ENCODE peak calls at places on chromosomes 16 and 17, in seven cellular contexts. A is GM23338; H is neural progenitor cell; J is neuronal stem cell; Q is CD8-positive, alpha-beta memory T cell; T is fibroblast of lung; F is testis. V is an unnamed sample.

GRCh38 chr16:87028481-87029320 is 288.5 kb downstream of the C16orf95 start:
- DNase-seq in A (no peak), H (no peak), J (no peak), Q (no peak), T (no peak), F (no peak), V (no peak)

GRCh38 chr17:73625006-73625405 is 19.2 kb downstream of the SDK2 start:
- DNase-seq in A (no peak), H (no peak), J (no peak), Q (no peak), T (no peak), F (no peak), V (no peak)

GRCh38 chr16:72404299-72404698 is 232.3 kb upstream of the PMFBP1 start:
- DNase-seq in A (no peak), H (no peak), J (no peak), Q (no peak), T (no peak), F (no peak), V (no peak)

GRCh38 chr16:73092236-73092781 is 44.4 kb upstream of the ZFHX3 start:
- DNase-seq in A (no peak), H (no peak), J (no peak), Q (no peak), T (no peak), F (no peak), V (no peak)

GRCh38 chr16:72752004-72752695 is 295.8 kb downstream of the ZFHX3 start:
- DNase-seq in A (no peak), H (no peak), J (no peak), Q (no peak), T (no peak), F (no peak), V (no peak)

GRCh38 chr16:89723279-89724250 is 2.2 kb downstream of the ZNF276 start:
- DNase-seq in A (no peak), H (no peak), J (no peak), Q (peak; percentile 83), T (peak; percentile 24), F (peak; percentile 64), V (no peak)

GRCh38 chr16:66801320-66802105 is at the start of gene TERB1:
- DNase-seq in A (peak; percentile 68), H (no peak), J (no peak), Q (no peak), T (no peak), F (peak; percentile 67), V (peak; percentile 49)

GRCh38 chr16:383326-384020 is 1.7 kb upstream of the PGAP6 start:
- DNase-seq in A (peak; percentile 90), H (peak; percentile 67), J (no peak), Q (peak; percentile 33), T (no peak), F (no peak), V (peak; percentile 93)

GRCh38 chr16:31010539-31010938 is at the start of gene STX1B:
- DNase-seq in A (peak; percentile 96), H (peak; percentile 89), J (peak; percentile 59), Q (peak; percentile 7), T (peak; percentile 41), F (peak; percentile 48), V (peak; percentile 90)

GRCh38 chr16:80852261-80852872 is 48.0 kb upstream of the CDYL2 start:
- DNase-seq in A (peak; percentile 78), H (peak; percentile 48), J (no peak), Q (no peak), T (peak; percentile 9), F (peak; percentile 60), V (peak; percentile 83)

DNA sequence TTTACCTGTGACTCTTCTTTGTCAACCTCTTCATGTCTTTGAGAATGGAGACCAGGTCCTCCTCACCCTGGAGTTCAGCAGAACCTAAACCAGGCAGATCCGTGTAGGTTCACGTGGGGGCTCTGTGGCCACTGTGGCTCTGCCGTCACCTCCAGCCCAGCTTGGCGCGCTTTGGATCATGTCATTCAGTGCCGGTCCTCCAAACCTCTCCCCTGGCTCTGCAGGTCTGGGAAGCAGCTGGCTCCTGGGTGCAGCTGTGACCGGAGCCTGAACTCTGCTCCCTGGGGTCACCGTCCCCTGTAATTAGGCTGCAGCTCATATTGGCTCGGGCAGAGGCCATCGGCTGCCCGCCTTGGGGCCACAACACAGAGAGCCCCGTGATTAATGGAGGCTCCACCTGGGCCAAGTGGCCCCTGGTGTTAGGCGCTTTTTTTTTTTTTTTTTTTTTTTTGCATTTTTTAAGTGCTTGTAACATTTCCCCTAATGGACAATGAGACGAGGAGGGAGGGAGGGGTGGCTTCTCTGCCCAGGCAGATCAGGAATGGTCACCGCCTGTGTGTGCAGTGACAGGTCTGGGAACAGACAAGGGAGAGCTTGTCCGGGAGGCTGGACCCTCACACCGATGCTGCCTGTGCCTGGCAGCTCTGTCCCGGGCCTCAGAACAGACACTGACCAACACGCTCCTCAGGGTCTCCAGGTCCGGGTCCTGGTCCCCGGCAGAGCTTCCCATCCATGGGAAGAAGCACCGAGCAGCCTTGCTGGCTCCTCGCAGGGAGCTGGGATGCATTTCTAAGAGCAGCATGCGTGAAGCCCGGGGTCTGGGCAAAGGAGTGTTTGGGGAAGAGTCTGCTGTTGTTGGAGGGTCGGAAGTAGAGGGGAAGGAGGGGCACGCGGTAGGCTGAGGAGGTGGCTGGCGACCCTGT is 247.9 kb downstream of the SEC14L1 start:
- DNase-seq in A (no peak), H (no peak), J (no peak), Q (no peak), T (no peak), F (no peak), V (no peak)
- H3K4me1 ChIP-seq in A (peaks cover 58% of the 10 kb centered on the region), H (peaks cover 78% of the 10 kb centered on the region), J (peaks cover 75% of the 10 kb centered on the region), Q (peaks cover 92% of the 10 kb centered on the region), T (peaks cover 61% of the 10 kb centered on the region), F (peaks cover 92% of the 10 kb centered on the region), V (peaks cover 33% of the 10 kb centered on the region)

GRCh38 chr17:43366809-43367587 is 31.8 kb upstream of the ARL4D start:
- DNase-seq in A (peak; percentile 48), H (no peak), J (no peak), Q (no peak), T (no peak), F (no peak), V (peak; percentile 76)
- H3K4me3 ChIP-seq in A (no peak overlapping the region), H (no peak overlapping the region), J (no peak overlapping the region), Q (peak overlapping the region; percentile 79), T (peak overlapping the region; percentile 24), F (no peak overlapping the region), V (no peak overlapping the region)

DNA sequence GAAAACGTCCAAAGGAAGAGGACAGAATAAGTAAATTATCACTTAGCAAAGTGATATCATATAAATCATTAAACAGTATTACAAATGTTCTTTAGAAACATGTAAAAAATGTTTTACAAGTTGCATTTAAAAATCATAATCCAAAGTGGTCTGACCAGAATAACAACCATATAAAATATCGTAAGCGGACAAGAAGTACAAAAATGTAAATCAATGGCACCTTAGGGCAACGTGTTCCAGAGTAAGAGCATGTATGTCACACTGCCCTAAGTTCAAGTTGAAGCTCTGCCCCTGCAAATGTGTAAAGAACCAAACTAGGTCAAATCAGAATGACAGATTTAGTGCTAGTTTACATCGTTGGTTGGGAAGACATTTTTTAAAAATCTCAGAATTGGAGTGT is 11.4 kb downstream of the USP31 start:
- DNase-seq in A (no peak), H (no peak), J (no peak), Q (no peak), T (no peak), F (no peak), V (no peak)
- H3K4me1 ChIP-seq in A (peaks cover 16% of the 10 kb centered on the region), H (peaks cover 5% of the 10 kb centered on the region), J (peaks cover 4% of the 10 kb centered on the region), Q (no peaks in the 10 kb centered on the region), T (no peaks in the 10 kb centered on the region), F (peaks cover 12% of the 10 kb centered on the region), V (peaks cover 5% of the 10 kb centered on the region)

DNA sequence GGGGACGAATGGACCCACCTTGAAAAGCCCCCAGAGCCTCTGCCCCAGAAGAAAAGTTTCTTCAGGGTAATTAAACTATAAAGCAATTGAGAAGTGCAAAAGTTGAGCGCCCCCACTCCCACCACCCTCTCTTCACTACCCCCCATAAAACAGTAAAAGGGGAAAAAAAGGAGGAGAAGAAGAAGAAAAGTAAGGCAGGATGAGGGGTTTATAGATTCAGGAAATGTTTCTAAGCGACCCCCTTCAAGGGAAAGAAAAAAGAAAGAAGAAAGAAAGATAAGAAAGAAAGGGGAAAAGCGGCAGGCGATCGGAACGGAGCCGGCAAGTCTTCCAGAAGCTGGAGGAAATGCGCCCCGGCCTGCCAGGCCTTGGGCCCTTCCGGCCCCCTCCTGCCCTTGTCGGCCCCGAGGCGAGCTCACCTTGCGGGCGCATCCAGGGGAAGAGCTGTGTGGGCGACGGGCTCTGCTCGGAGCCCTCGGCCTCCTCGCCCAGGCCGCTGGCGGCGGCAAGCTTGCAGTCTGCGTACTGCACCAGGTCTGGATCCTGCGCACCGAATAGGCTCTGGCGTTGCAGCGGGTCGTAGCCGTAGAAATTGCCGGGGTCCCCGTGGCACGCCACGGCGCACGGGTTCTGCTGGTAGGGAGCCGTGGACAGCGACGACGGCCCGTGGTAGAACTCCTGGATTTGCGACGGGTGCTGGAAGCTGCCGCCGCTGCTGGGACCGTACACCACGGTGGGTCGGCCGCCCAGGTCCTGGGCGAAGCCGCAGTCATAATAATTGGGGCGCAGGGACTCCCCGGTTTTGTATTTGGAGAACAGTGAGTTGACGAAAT is 1.0 kb downstream of the HOXB8 start:
- DNase-seq in A (peak; percentile 60), H (peak; percentile 71), J (no peak), Q (no peak), T (no peak), F (no peak), V (peak; percentile 85)
- H3K4me3 ChIP-seq in A (peak overlapping the region; percentile 30), H (no peak overlapping the region), J (no peak overlapping the region), Q (no peak overlapping the region), T (peak overlapping the region; percentile 80), F (peak overlapping the region; percentile 19), V (no peak overlapping the region)

GRCh38 chr17:79617304-79617703 is 6.5 kb upstream of the RBFOX3 start:
- DNase-seq in A (no peak), H (no peak), J (no peak), Q (no peak), T (no peak), F (no peak), V (peak; percentile 22)
- H3K4me1 ChIP-seq in A (no peaks in the 10 kb centered on the region), H (peaks cover 25% of the 10 kb centered on the region), J (peaks cover 3% of the 10 kb centered on the region), Q (no peaks in the 10 kb centered on the region), T (no peaks in the 10 kb centered on the region), F (no peaks in the 10 kb centered on the region), V (no peaks in the 10 kb centered on the region)

V was measured in endodermal cell.